ENCODE peak calls at places on chromosomes 11 and 22, in four cellular contexts. One of them, this sample, is unnamed.
A peak's percentile ranks its signal among the peaks of the same experiment; 100 is the strongest.

GRCh38 chr11:132604446-132604845 is 927.9 kb downstream of the OPCML start:
- DNase-seq in A549: no peak
- DNase-seq in activated CD8-positive, alpha-beta memory T cell treated with anti-CD3 and anti-CD28 coated beads for 1 hour: no peak
- DNase-seq in activated CD4-positive, alpha-beta memory T cell treated with anti-CD3 and anti-CD28 coated beads for 36 hours: no peak
- DNase-seq in this sample: no peak

GRCh38 chr22:26535499-26535898 is 23.2 kb upstream of the TFIP11 start:
- DNase-seq in A549: no peak
- DNase-seq in activated CD8-positive, alpha-beta memory T cell treated with anti-CD3 and anti-CD28 coated beads for 1 hour: no peak
- DNase-seq in activated CD4-positive, alpha-beta memory T cell treated with anti-CD3 and anti-CD28 coated beads for 36 hours: no peak
- DNase-seq in this sample: no peak

GRCh38 chr11:92212530-92212929 is 12.1 kb upstream of the FAT3 start:
- DNase-seq in A549: no peak
- DNase-seq in activated CD4-positive, alpha-beta memory T cell treated with anti-CD3 and anti-CD28 coated beads for 36 hours: no peak
- DNase-seq in activated CD8-positive, alpha-beta memory T cell treated with anti-CD3 and anti-CD28 coated beads for 1 hour: no peak
- DNase-seq in this sample: no peak

GRCh38 chr11:119536801-119537200 is 113.8 kb upstream of the THY1 start:
- DNase-seq in A549: no peak
- DNase-seq in activated CD8-positive, alpha-beta memory T cell treated with anti-CD3 and anti-CD28 coated beads for 1 hour: no peak
- DNase-seq in activated CD4-positive, alpha-beta memory T cell treated with anti-CD3 and anti-CD28 coated beads for 36 hours: no peak
- DNase-seq in this sample: no peak

GRCh38 chr22:39519681-39520053 is 695 bp upstream of the ATF4 start:
- DNase-seq in A549: peak; percentile 61
- DNase-seq in activated CD4-positive, alpha-beta memory T cell treated with anti-CD3 and anti-CD28 coated beads for 36 hours: peak; percentile 57
- DNase-seq in activated CD8-positive, alpha-beta memory T cell treated with anti-CD3 and anti-CD28 coated beads for 1 hour: no peak
- DNase-seq in this sample: peak; percentile 55

GRCh38 chr11:4890279-4890678 is 8.6 kb downstream of the OR51T1 start:
- DNase-seq in A549: no peak
- DNase-seq in activated CD4-positive, alpha-beta memory T cell treated with anti-CD3 and anti-CD28 coated beads for 36 hours: no peak
- DNase-seq in activated CD8-positive, alpha-beta memory T cell treated with anti-CD3 and anti-CD28 coated beads for 1 hour: no peak
- DNase-seq in this sample: peak; percentile 52

GRCh38 chr22:50528682-50529415 is 963 bp downstream of the TYMP start:
- DNase-seq in activated CD8-positive, alpha-beta memory T cell treated with anti-CD3 and anti-CD28 coated beads for 1 hour: no peak
- DNase-seq in activated CD4-positive, alpha-beta memory T cell treated with anti-CD3 and anti-CD28 coated beads for 36 hours: no peak
- DNase-seq in A549: no peak
- DNase-seq in this sample: no peak

GRCh38 chr11:7575841-7576451 is 62.1 kb downstream of the PPFIBP2 start:
- DNase-seq in activated CD4-positive, alpha-beta memory T cell treated with anti-CD3 and anti-CD28 coated beads for 36 hours: peak; percentile 41
- DNase-seq in activated CD8-positive, alpha-beta memory T cell treated with anti-CD3 and anti-CD28 coated beads for 1 hour: no peak
- DNase-seq in A549: peak; percentile 56
- DNase-seq in this sample: no peak

GRCh38 chr11:37449146-37449545 is 851.1 kb upstream of the RAG2 start:
- DNase-seq in activated CD4-positive, alpha-beta memory T cell treated with anti-CD3 and anti-CD28 coated beads for 36 hours: no peak
- DNase-seq in A549: peak; percentile 6
- DNase-seq in activated CD8-positive, alpha-beta memory T cell treated with anti-CD3 and anti-CD28 coated beads for 1 hour: no peak
- DNase-seq in this sample: peak; percentile 67

GRCh38 chr22:45006873-45007246 is 2.9 kb downstream of the PHF21B start:
- DNase-seq in activated CD4-positive, alpha-beta memory T cell treated with anti-CD3 and anti-CD28 coated beads for 36 hours: no peak
- DNase-seq in activated CD8-positive, alpha-beta memory T cell treated with anti-CD3 and anti-CD28 coated beads for 1 hour: no peak
- DNase-seq in A549: no peak
- DNase-seq in this sample: no peak

GRCh38 chr22:44659140-44659539 is 42.9 kb upstream of the PRR5 start:
- DNase-seq in A549: no peak
- DNase-seq in activated CD4-positive, alpha-beta memory T cell treated with anti-CD3 and anti-CD28 coated beads for 36 hours: no peak
- DNase-seq in activated CD8-positive, alpha-beta memory T cell treated with anti-CD3 and anti-CD28 coated beads for 1 hour: no peak
- DNase-seq in this sample: no peak

GRCh38 chr11:73315288-73316020 is 7.4 kb downstream of the ARHGEF17 start:
- DNase-seq in A549: no peak
- DNase-seq in activated CD8-positive, alpha-beta memory T cell treated with anti-CD3 and anti-CD28 coated beads for 1 hour: no peak
- DNase-seq in activated CD4-positive, alpha-beta memory T cell treated with anti-CD3 and anti-CD28 coated beads for 36 hours: no peak
- DNase-seq in this sample: no peak

GRCh38 chr11:134365011-134365925 is 33.5 kb downstream of the GLB1L2 start:
- DNase-seq in activated CD4-positive, alpha-beta memory T cell treated with anti-CD3 and anti-CD28 coated beads for 36 hours: no peak
- DNase-seq in activated CD8-positive, alpha-beta memory T cell treated with anti-CD3 and anti-CD28 coated beads for 1 hour: no peak
- DNase-seq in A549: no peak
- DNase-seq in this sample: no peak

GRCh38 chr22:39133871-39134270 is 18.6 kb downstream of the CBX7 start:
- DNase-seq in activated CD8-positive, alpha-beta memory T cell treated with anti-CD3 and anti-CD28 coated beads for 1 hour: no peak
- DNase-seq in A549: no peak
- DNase-seq in activated CD4-positive, alpha-beta memory T cell treated with anti-CD3 and anti-CD28 coated beads for 36 hours: no peak
- DNase-seq in this sample: no peak

GRCh38 chr11:116135897-116136296 is 631.7 kb upstream of the CADM1 start:
- DNase-seq in A549: no peak
- DNase-seq in activated CD4-positive, alpha-beta memory T cell treated with anti-CD3 and anti-CD28 coated beads for 36 hours: no peak
- DNase-seq in activated CD8-positive, alpha-beta memory T cell treated with anti-CD3 and anti-CD28 coated beads for 1 hour: no peak
- DNase-seq in this sample: no peak

GRCh38 chr22:40679964-40680818 is 907 bp downstream of the MCHR1 start:
- DNase-seq in activated CD4-positive, alpha-beta memory T cell treated with anti-CD3 and anti-CD28 coated beads for 36 hours: no peak
- DNase-seq in activated CD8-positive, alpha-beta memory T cell treated with anti-CD3 and anti-CD28 coated beads for 1 hour: no peak
- DNase-seq in A549: peak; percentile 15
- DNase-seq in this sample: peak; percentile 59

GRCh38 chr11:78432058-78432515 is 14.5 kb upstream of the GAB2 start:
- DNase-seq in activated CD4-positive, alpha-beta memory T cell treated with anti-CD3 and anti-CD28 coated beads for 36 hours: no peak
- DNase-seq in activated CD8-positive, alpha-beta memory T cell treated with anti-CD3 and anti-CD28 coated beads for 1 hour: no peak
- DNase-seq in A549: peak; percentile 20
- DNase-seq in this sample: peak; percentile 47

GRCh38 chr22:25051983-25052710 is 99.6 kb downstream of the KIAA1671 start:
- DNase-seq in activated CD4-positive, alpha-beta memory T cell treated with anti-CD3 and anti-CD28 coated beads for 36 hours: no peak
- DNase-seq in activated CD8-positive, alpha-beta memory T cell treated with anti-CD3 and anti-CD28 coated beads for 1 hour: no peak
- DNase-seq in A549: no peak
- DNase-seq in this sample: no peak

GRCh38 chr11:10659339-10660216 is 34.0 kb downstream of the IRAG1 start:
- DNase-seq in activated CD4-positive, alpha-beta memory T cell treated with anti-CD3 and anti-CD28 coated beads for 36 hours: peak; percentile 22
- DNase-seq in A549: peak; percentile 84
- DNase-seq in activated CD8-positive, alpha-beta memory T cell treated with anti-CD3 and anti-CD28 coated beads for 1 hour: no peak
- DNase-seq in this sample: peak; percentile 89

GRCh38 chr11:36540998-36541397 is 26.8 kb upstream of the RAG1 start:
- DNase-seq in A549: peak; percentile 54
- DNase-seq in activated CD8-positive, alpha-beta memory T cell treated with anti-CD3 and anti-CD28 coated beads for 1 hour: no peak
- DNase-seq in activated CD4-positive, alpha-beta memory T cell treated with anti-CD3 and anti-CD28 coated beads for 36 hours: peak; percentile 59
- DNase-seq in this sample: peak; percentile 53

GRCh38 chr11:113681282-113681681 is 24.8 kb downstream of the TMPRSS5 start:
- DNase-seq in activated CD8-positive, alpha-beta memory T cell treated with anti-CD3 and anti-CD28 coated beads for 1 hour: no peak
- DNase-seq in A549: no peak
- DNase-seq in activated CD4-positive, alpha-beta memory T cell treated with anti-CD3 and anti-CD28 coated beads for 36 hours: no peak
- DNase-seq in this sample: no peak

GRCh38 chr11:15819679-15820286 is 536.6 kb downstream of the SOX6 start:
- DNase-seq in activated CD4-positive, alpha-beta memory T cell treated with anti-CD3 and anti-CD28 coated beads for 36 hours: peak; percentile 60
- DNase-seq in activated CD8-positive, alpha-beta memory T cell treated with anti-CD3 and anti-CD28 coated beads for 1 hour: no peak
- DNase-seq in A549: peak; percentile 60
- DNase-seq in this sample: peak; percentile 46

GRCh38 chr11:22387126-22387525 is 48.9 kb downstream of the SLC17A6 start:
- DNase-seq in activated CD8-positive, alpha-beta memory T cell treated with anti-CD3 and anti-CD28 coated beads for 1 hour: no peak
- DNase-seq in activated CD4-positive, alpha-beta memory T cell treated with anti-CD3 and anti-CD28 coated beads for 36 hours: no peak
- DNase-seq in A549: no peak
- DNase-seq in this sample: no peak

GRCh38 chr11:73195191-73196007 is 22.7 kb upstream of the P2RY2 start:
- DNase-seq in A549: peak; percentile 82
- DNase-seq in activated CD8-positive, alpha-beta memory T cell treated with anti-CD3 and anti-CD28 coated beads for 1 hour: no peak
- DNase-seq in activated CD4-positive, alpha-beta memory T cell treated with anti-CD3 and anti-CD28 coated beads for 36 hours: no peak
- DNase-seq in this sample: peak; percentile 55

GRCh38 chr22:42662114-42663021 is 13.2 kb upstream of the CYB5R3 start:
- DNase-seq in activated CD8-positive, alpha-beta memory T cell treated with anti-CD3 and anti-CD28 coated beads for 1 hour: peak; percentile 70
- DNase-seq in activated CD4-positive, alpha-beta memory T cell treated with anti-CD3 and anti-CD28 coated beads for 36 hours: peak; percentile 85
- DNase-seq in A549: peak; percentile 68
- DNase-seq in this sample: no peak

GRCh38 chr11:10728779-10729472 is 22.1 kb upstream of the CTR9 start:
- DNase-seq in A549: no peak
- DNase-seq in activated CD4-positive, alpha-beta memory T cell treated with anti-CD3 and anti-CD28 coated beads for 36 hours: no peak
- DNase-seq in activated CD8-positive, alpha-beta memory T cell treated with anti-CD3 and anti-CD28 coated beads for 1 hour: no peak
- DNase-seq in this sample: peak; percentile 79

GRCh38 chr11:35927730-35928129 is 16.1 kb upstream of the LDLRAD3 start:
- DNase-seq in activated CD8-positive, alpha-beta memory T cell treated with anti-CD3 and anti-CD28 coated beads for 1 hour: no peak
- DNase-seq in activated CD4-positive, alpha-beta memory T cell treated with anti-CD3 and anti-CD28 coated beads for 36 hours: no peak
- DNase-seq in A549: peak; percentile 80
- DNase-seq in this sample: peak; percentile 92

GRCh38 chr11:65530157-65530496 is 5.2 kb downstream of the SCYL1 start:
- DNase-seq in activated CD8-positive, alpha-beta memory T cell treated with anti-CD3 and anti-CD28 coated beads for 1 hour: no peak
- DNase-seq in A549: peak; percentile 58
- DNase-seq in activated CD4-positive, alpha-beta memory T cell treated with anti-CD3 and anti-CD28 coated beads for 36 hours: peak; percentile 40
- DNase-seq in this sample: no peak

GRCh38 chr11:67029146-67029545 is 6.2 kb downstream of the SYT12 start:
- DNase-seq in A549: no peak
- DNase-seq in activated CD4-positive, alpha-beta memory T cell treated with anti-CD3 and anti-CD28 coated beads for 36 hours: no peak
- DNase-seq in activated CD8-positive, alpha-beta memory T cell treated with anti-CD3 and anti-CD28 coated beads for 1 hour: no peak
- DNase-seq in this sample: no peak

GRCh38 chr11:1293619-1294015 is 15.8 kb downstream of the TOLLIP start:
- DNase-seq in A549: peak; percentile 53
- DNase-seq in activated CD4-positive, alpha-beta memory T cell treated with anti-CD3 and anti-CD28 coated beads for 36 hours: peak; percentile 36
- DNase-seq in activated CD8-positive, alpha-beta memory T cell treated with anti-CD3 and anti-CD28 coated beads for 1 hour: no peak
- DNase-seq in this sample: no peak

GRCh38 chr22:26362471-26362870 is 66.6 kb upstream of the ASPHD2 start:
- DNase-seq in A549: no peak
- DNase-seq in activated CD8-positive, alpha-beta memory T cell treated with anti-CD3 and anti-CD28 coated beads for 1 hour: no peak
- DNase-seq in activated CD4-positive, alpha-beta memory T cell treated with anti-CD3 and anti-CD28 coated beads for 36 hours: no peak
- DNase-seq in this sample: peak; percentile 37

GRCh38 chr11:128523616-128524015 is 63.7 kb downstream of the ETS1 start:
- DNase-seq in activated CD8-positive, alpha-beta memory T cell treated with anti-CD3 and anti-CD28 coated beads for 1 hour: no peak
- DNase-seq in A549: no peak
- DNase-seq in activated CD4-positive, alpha-beta memory T cell treated with anti-CD3 and anti-CD28 coated beads for 36 hours: no peak
- DNase-seq in this sample: peak; percentile 64

GRCh38 chr22:39622881-39623367 is 52.4 kb downstream of the CACNA1I start:
- DNase-seq in A549: peak; percentile 46
- DNase-seq in activated CD8-positive, alpha-beta memory T cell treated with anti-CD3 and anti-CD28 coated beads for 1 hour: peak; percentile 56
- DNase-seq in activated CD4-positive, alpha-beta memory T cell treated with anti-CD3 and anti-CD28 coated beads for 36 hours: peak; percentile 78
- DNase-seq in this sample: no peak

GRCh38 chr11:34501500-34501899 is 12.1 kb downstream of the ELF5 start:
- DNase-seq in activated CD8-positive, alpha-beta memory T cell treated with anti-CD3 and anti-CD28 coated beads for 1 hour: no peak
- DNase-seq in A549: peak; percentile 46
- DNase-seq in activated CD4-positive, alpha-beta memory T cell treated with anti-CD3 and anti-CD28 coated beads for 36 hours: no peak
- DNase-seq in this sample: peak; percentile 96

GRCh38 chr11:68164437-68164836 is 43.2 kb upstream of the CHKA start:
- DNase-seq in activated CD4-positive, alpha-beta memory T cell treated with anti-CD3 and anti-CD28 coated beads for 36 hours: no peak
- DNase-seq in A549: no peak
- DNase-seq in activated CD8-positive, alpha-beta memory T cell treated with anti-CD3 and anti-CD28 coated beads for 1 hour: no peak
- DNase-seq in this sample: peak; percentile 55

This sample was measured in amniotic epithelial cell.